ENCODE peak calls at places on chromosomes 13 and 19, in seven cellular contexts. K is tibial artery, E is tibial nerve, J is cardiac muscle cell, V is sigmoid colon, A is Peyer's patch, W is DND-41. F is an unnamed sample. For H3K27me3 and H3K9me3, the result is how much of the 10 kb centered on the place peaks cover.

GRCh38 chr13:26946675-26947342 is 186.2 kb upstream of the GPR12 start:
- DNase-seq in K (no peak), E (no peak), W (no peak), V (no peak), J (peak), A (no peak), F (no peak)

GRCh38 chr19:35592226-35592625 is 6.3 kb downstream of the PMIS2 start:
- DNase-seq in A (no peak), V (no peak), J (peak), E (no peak), W (no peak), K (no peak), F (no peak)

GRCh38 chr13:101996906-101997408 is 404.9 kb downstream of the FGF14 start:
- DNase-seq in V (no peak), J (no peak), W (no peak), K (no peak), A (no peak), E (no peak), F (no peak)

GRCh38 chr13:44651209-44651608 is 75.1 kb upstream of the TSC22D1 start:
- DNase-seq in W (no peak), K (no peak), E (no peak), J (no peak), V (no peak), A (no peak), F (no peak)

GRCh38 chr19:7652061-7652641 is 15.2 kb downstream of the STXBP2 start:
- DNase-seq in W (peak), K (peak), E (peak), J (peak), V (peak), A (peak), F (peak)

GRCh38 chr13:36154567-36155231 is 23.5 kb upstream of the DCLK1 start:
- DNase-seq in W (no peak), A (no peak), V (no peak), E (no peak), J (no peak), K (no peak), F (no peak)

GRCh38 chr19:13998426-13998825 is 7.7 kb downstream of the RFX1 start:
- DNase-seq in V (no peak), A (no peak), J (no peak), K (no peak), W (no peak), E (no peak), F (no peak)

GRCh38 chr19:41219924-41220567 is 1.0 kb downstream of the AXL start:
- DNase-seq in E (peak), J (peak), K (peak), A (peak), V (peak), W (no peak), F (no peak)

GRCh38 chr19:7348587-7349230 is at the start of gene ARHGEF18:
- DNase-seq in W (peak), J (no peak), E (no peak), K (peak), V (peak), A (peak), F (peak)

GRCh38 chr13:31053098-31053497 is 108.6 kb downstream of the HSPH1 start:
- DNase-seq in K (no peak), A (peak), J (no peak), E (no peak), W (no peak), V (no peak), F (no peak)

GRCh38 chr19:42573642-42574041 is 21.1 kb downstream of the CEACAM8 start:
- DNase-seq in V (no peak), E (no peak), K (no peak), J (no peak), W (no peak), A (no peak), F (no peak)

GRCh38 chr19:37950471-37951175 is 43.6 kb downstream of the SIPA1L3 start:
- DNase-seq in K (no peak), E (no peak), V (no peak), A (no peak), W (no peak), J (no peak), F (no peak)

GRCh38 chr19:7153008-7153407 is 83.5 kb downstream of the ZNF557 start:
- DNase-seq in V (peak), A (no peak), K (no peak), J (peak), W (no peak), E (no peak), F (no peak)

DNA sequence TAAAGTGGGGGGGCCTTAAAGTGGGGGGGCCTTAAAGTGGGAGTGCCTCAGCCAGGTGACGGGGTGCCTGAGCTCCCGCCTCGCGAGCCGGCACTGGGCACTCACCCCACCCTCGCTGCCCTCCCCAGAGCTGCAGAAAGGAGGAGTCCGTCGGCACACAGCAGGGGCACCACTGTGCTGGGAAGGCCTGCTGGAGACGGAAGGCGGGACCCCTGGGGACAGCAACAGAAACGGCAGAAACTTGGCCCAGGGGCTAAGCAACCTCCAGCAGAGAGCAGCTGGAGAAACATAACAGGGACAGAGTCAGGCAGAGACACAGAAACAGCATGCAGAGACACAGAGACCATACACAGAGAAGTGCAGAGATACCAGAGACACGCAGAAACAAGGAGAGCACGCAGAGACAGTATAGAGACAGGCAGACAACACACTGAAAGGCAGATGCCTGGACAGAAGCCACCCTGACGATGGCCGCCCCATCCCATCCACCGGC is 7.9 kb downstream of the CFD start:
- DNase-seq in E (no peak), K (no peak), A (no peak), V (no peak), J (no peak), W (no peak), F (no peak)
- H3K27ac ChIP-seq in E (no peak), K (no peak), A (no peak), V (peak), J (no peak), W (no peak), F (no peak)

DNA sequence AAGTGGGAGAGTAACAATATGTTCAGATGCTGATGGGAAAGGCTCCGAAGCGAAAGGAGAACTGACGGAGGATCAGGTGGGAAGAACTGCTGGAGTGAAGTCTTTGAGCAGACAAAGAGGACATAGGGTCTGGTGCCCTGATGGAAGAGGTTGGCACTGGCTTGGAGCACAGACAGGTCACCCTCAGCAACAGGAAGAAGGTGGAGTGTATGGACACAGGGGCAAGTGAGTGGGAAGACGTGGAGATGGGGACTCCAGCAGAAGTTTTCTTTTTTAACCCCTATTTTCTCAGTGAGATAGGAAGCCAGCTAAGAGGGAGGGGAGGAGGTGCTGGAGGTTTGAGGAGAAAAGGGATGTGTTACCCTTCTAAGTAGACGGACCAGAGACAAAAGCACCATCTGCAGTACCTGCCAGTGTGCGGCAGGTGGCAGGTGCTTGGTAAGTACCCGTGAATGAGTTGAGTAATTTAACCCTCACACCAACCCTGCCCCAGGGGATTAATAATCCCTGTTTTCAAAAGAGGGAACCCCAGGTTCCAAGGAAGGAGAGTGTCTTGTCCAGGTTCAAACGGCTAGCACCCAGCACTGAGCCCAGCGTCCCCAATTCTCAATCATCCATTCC is 11.2 kb downstream of the HAS1 start:
- DNase-seq in A (no peak), W (no peak), J (peak), E (no peak), K (no peak), V (no peak), F (no peak)
- H3K27me3 ChIP-seq in A (under half), W (under half), J (under half), E (under half), K (under half), V (under half), F (under half)

DNA sequence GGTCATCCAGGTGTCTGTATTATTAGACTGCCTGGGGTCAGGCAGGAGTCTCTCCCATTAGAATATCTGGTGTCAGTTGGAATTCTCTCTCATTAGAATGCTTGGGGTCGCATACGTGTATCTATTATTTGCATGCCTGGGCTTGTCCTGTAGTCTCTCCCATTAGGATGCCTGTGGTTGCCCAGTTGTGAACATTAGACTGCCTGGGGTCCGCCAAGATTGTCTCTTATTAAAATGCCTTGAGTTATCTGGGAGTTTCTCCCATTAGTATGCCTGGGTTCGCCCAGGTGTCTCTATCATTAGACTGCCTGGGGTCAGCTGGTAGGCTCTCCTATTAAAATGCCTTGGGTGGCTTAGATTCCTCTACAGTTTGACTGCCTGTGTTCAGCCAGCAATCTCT is 1494.7 kb downstream of the UQCRFS1 start:
- DNase-seq in K (no peak), E (no peak), V (no peak), A (no peak), J (no peak), W (no peak), F (no peak)
- H3K9me3 ChIP-seq in K (half or more), E (under half), V (under half), A (under half), J (under half), W (under half), F (under half)

GRCh38 chr13:24505756-24506155 is 6.8 kb downstream of the PARP4 start:
- DNase-seq in J (no peak), E (no peak), W (no peak), A (no peak), K (no peak), V (no peak), F (no peak)

GRCh38 chr13:24505256-24505655 is 7.3 kb downstream of the PARP4 start:
- DNase-seq in E (no peak), A (no peak), K (no peak), W (no peak), J (peak), V (no peak), F (no peak)

GRCh38 chr13:24500977-24501376 is 11.6 kb downstream of the PARP4 start:
- DNase-seq in J (peak), A (no peak), E (no peak), V (no peak), K (no peak), W (no peak), F (no peak)

GRCh38 chr13:24503376-24503690 is 9.2 kb downstream of the PARP4 start:
- DNase-seq in V (no peak), J (no peak), E (no peak), K (no peak), W (no peak), A (peak), F (no peak)

GRCh38 chr13:24502567-24503375 is 9.8 kb downstream of the PARP4 start:
- DNase-seq in W (no peak), A (peak), E (no peak), K (no peak), V (no peak), J (peak), F (no peak)
- H3K27ac ChIP-seq in W (no peak), A (peak), E (no peak), K (no peak), V (no peak), J (peak), F (no peak)

GRCh38 chr19:4582112-4582553 is 22.6 kb upstream of the SEMA6B start:
- DNase-seq in J (no peak), K (no peak), W (no peak), E (no peak), V (no peak), A (no peak), F (no peak)

GRCh38 chr19:4582980-4583842 is 23.7 kb upstream of the SEMA6B start:
- DNase-seq in J (no peak), E (no peak), W (no peak), V (no peak), K (no peak), A (no peak), F (no peak)

GRCh38 chr19:4580961-4581380 is 21.5 kb upstream of the SEMA6B start:
- DNase-seq in J (no peak), W (no peak), E (no peak), V (no peak), A (no peak), K (no peak), F (no peak)

GRCh38 chr19:4580021-4580901 is 20.8 kb upstream of the SEMA6B start:
- DNase-seq in E (no peak), J (no peak), A (no peak), V (no peak), W (no peak), K (no peak), F (no peak)

DNA sequence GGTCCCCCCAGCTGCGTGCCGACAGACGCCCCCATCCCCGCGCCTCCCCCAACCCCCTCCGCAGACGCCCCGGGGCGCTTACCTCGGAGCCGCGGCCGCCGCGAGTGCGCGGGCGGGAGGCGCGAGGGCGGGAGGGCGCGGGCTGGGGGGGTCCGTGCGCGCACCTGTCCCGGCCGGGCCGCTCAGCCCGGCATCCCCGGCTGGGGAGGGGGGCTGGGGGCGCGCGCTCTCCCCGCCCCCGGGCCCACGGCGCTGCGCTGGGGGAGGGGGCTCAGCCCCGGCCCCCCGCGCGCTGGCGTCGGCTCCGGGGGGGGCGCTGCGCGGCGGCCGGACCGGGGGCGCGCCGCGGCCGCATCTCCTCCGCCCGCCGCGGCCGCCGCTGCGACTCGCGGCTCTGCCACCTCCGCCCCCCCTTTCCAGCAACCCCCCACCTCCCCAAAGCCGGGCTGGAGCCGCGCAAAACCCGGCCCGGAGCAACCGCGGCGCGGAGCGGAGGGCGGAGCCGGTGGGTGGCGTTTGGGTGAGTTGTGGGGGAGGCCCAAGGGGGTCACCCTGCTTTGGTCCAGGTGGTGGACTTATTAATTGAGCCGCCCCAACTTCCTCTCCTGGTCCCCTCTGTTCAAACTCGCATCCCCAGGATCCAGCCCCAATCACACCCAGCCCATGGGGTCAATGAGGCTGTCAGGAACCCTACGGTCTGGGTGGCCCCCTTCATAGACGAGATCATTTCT is 22.1 kb upstream of the SEMA6B start:
- DNase-seq in J (peak), V (no peak), E (no peak), A (no peak), K (no peak), W (peak), F (no peak)
- H3K27me3 ChIP-seq in J (under half), V (half or more), E (half or more), A (under half), K (under half), W (under half), F (under half)

DNA sequence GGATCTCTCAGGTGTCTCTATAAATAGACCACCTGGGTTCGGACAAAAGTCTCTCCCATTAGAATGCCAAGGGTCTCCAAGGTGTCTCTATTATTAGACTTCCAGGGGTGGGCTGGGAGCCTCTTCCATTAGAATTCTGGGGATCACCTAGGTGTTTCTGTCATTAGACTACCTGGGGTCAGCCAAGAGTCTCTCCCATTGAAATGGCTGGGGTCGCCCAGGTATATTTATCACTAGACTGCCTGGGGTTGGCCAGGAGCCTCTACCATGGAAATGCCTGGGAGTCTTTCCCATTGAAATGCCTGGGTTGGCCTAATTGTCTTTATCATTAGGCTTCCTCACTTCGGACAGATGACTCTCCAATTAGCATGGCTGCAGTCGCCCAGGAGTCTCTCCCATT is 1565.5 kb downstream of the UQCRFS1 start:
- DNase-seq in E (no peak), V (peak), J (no peak), K (no peak), W (no peak), A (no peak), F (no peak)
- H3K9me3 ChIP-seq in E (under half), V (under half), J (under half), K (under half), W (under half), A (under half), F (under half)

DNA sequence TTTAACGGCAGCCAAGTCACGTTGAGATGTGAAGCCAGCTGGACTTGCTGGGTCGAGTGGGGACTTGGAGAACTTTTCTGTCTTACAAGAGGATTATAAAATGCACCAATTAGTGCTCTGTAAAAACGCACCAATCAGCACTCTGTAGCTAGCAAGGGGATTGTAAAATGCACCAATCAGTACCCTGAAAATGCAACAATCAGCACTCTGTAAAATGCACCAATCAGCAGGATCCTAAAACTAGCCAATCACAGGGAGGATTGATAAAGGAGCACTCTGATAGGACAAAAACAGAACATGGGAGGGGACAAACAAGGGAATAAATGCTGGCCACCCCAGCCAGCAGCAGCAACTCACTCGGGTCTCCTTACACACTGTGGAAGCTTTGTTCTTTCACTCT is 337.6 kb upstream of the SLITRK5 start:
- DNase-seq in J (no peak), V (no peak), A (no peak), W (no peak), K (no peak), E (no peak), F (no peak)
- H3K27ac ChIP-seq in J (no peak), V (no peak), A (no peak), W (no peak), K (no peak), E (no peak), F (no peak)

GRCh38 chr19:54373781-54374266 is 9.1 kb upstream of the LAIR1 start:
- DNase-seq in J (no peak), K (no peak), V (peak), A (no peak), E (no peak), W (peak), F (no peak)
- H3K27me3 ChIP-seq in J (under half), K (under half), V (under half), A (under half), E (under half), W (under half), F (under half)

GRCh38 chr19:44180968-44181367 is 16.1 kb downstream of the ZNF226 start:
- DNase-seq in E (no peak), A (no peak), W (no peak), V (no peak), J (no peak), K (no peak), F (no peak)
- H3K9me3 ChIP-seq in E (under half), A (under half), W (under half), V (under half), J (under half), K (half or more), F (half or more)

F was measured in CD4-positive, alpha-beta memory T cell.